ENCODE peak calls at places on chromosomes 13 and 19, in nine cellular contexts. One of them, this sample, is unnamed.

GRCh38 chr19:49342291-49342721 is 7.1 kb downstream of the CD37 start:
- DNase-seq in iris pigment epithelial cell: no peak
- DNase-seq in AG04449: no peak
- DNase-seq in EL: no peak
- DNase-seq in GM23338: no peak
- DNase-seq in EH: no peak
- DNase-seq in NCI-H2029: no peak
- DNase-seq in activated CD8-positive, alpha-beta memory T cell treated with anti-CD3 and anti-CD28 coated beads for 24 hours: no peak
- DNase-seq in coronary artery: peak; percentile 62
- DNase-seq in this sample: no peak

GRCh38 chr19:44741258-44741731 is 7.2 kb upstream of the BCL3 start:
- DNase-seq in iris pigment epithelial cell: no peak
- DNase-seq in AG04449: no peak
- DNase-seq in EL: no peak
- DNase-seq in GM23338: no peak
- DNase-seq in EH: no peak
- DNase-seq in NCI-H2029: no peak
- DNase-seq in activated CD8-positive, alpha-beta memory T cell treated with anti-CD3 and anti-CD28 coated beads for 24 hours: no peak
- DNase-seq in coronary artery: no peak
- DNase-seq in this sample: peak; percentile 53

GRCh38 chr19:44671400-44671799 is at the start of gene CEACAM19:
- DNase-seq in iris pigment epithelial cell: no peak
- DNase-seq in AG04449: no peak
- DNase-seq in EL: no peak
- DNase-seq in GM23338: no peak
- DNase-seq in EH: no peak
- DNase-seq in NCI-H2029: no peak
- DNase-seq in activated CD8-positive, alpha-beta memory T cell treated with anti-CD3 and anti-CD28 coated beads for 24 hours: no peak
- DNase-seq in coronary artery: no peak
- DNase-seq in this sample: no peak

GRCh38 chr19:15464394-15465385 is at the start of gene RASAL3:
- DNase-seq in iris pigment epithelial cell: peak; percentile 63
- DNase-seq in AG04449: no peak
- DNase-seq in EL: no peak
- DNase-seq in GM23338: peak; percentile 49
- DNase-seq in EH: no peak
- DNase-seq in NCI-H2029: no peak
- DNase-seq in activated CD8-positive, alpha-beta memory T cell treated with anti-CD3 and anti-CD28 coated beads for 24 hours: peak; percentile 85
- DNase-seq in coronary artery: no peak
- DNase-seq in this sample: no peak

GRCh38 chr19:16495982-16496612 is at the start of the genes C19orf44 and CALR3:
- DNase-seq in iris pigment epithelial cell: peak; percentile 99
- DNase-seq in AG04449: peak; percentile 83
- DNase-seq in EL: peak; percentile 99
- DNase-seq in GM23338: peak; percentile 99
- DNase-seq in EH: peak; percentile 99
- DNase-seq in NCI-H2029: peak; percentile 99
- DNase-seq in activated CD8-positive, alpha-beta memory T cell treated with anti-CD3 and anti-CD28 coated beads for 24 hours: peak; percentile 97
- DNase-seq in coronary artery: peak; percentile 99
- DNase-seq in this sample: peak; percentile 100

GRCh38 chr13:111505175-111505777 is 184.8 kb downstream of the TEX29 start:
- DNase-seq in iris pigment epithelial cell: no peak
- DNase-seq in AG04449: no peak
- DNase-seq in EL: no peak
- DNase-seq in GM23338: peak; percentile 90
- DNase-seq in EH: no peak
- DNase-seq in NCI-H2029: no peak
- DNase-seq in activated CD8-positive, alpha-beta memory T cell treated with anti-CD3 and anti-CD28 coated beads for 24 hours: no peak
- DNase-seq in coronary artery: no peak
- DNase-seq in this sample: peak; percentile 15

GRCh38 chr13:75445717-75446529 is 36.0 kb downstream of the TBC1D4 start:
- DNase-seq in iris pigment epithelial cell: peak; percentile 68
- DNase-seq in AG04449: no peak
- DNase-seq in EL: peak; percentile 38
- DNase-seq in GM23338: no peak
- DNase-seq in EH: peak; percentile 13
- DNase-seq in NCI-H2029: no peak
- DNase-seq in activated CD8-positive, alpha-beta memory T cell treated with anti-CD3 and anti-CD28 coated beads for 24 hours: no peak
- DNase-seq in coronary artery: no peak
- DNase-seq in this sample: peak; percentile 59

GRCh38 chr13:110173247-110173818 is 133.6 kb downstream of the COL4A1 start:
- DNase-seq in iris pigment epithelial cell: peak; percentile 25
- DNase-seq in AG04449: no peak
- DNase-seq in EL: no peak
- DNase-seq in GM23338: no peak
- DNase-seq in EH: peak; percentile 31
- DNase-seq in NCI-H2029: no peak
- DNase-seq in activated CD8-positive, alpha-beta memory T cell treated with anti-CD3 and anti-CD28 coated beads for 24 hours: no peak
- DNase-seq in coronary artery: no peak
- DNase-seq in this sample: peak; percentile 18

GRCh38 chr19:39937094-39937493 is 2.7 kb upstream of the FCGBP start:
- DNase-seq in iris pigment epithelial cell: no peak
- DNase-seq in AG04449: no peak
- DNase-seq in EL: no peak
- DNase-seq in GM23338: no peak
- DNase-seq in EH: no peak
- DNase-seq in NCI-H2029: no peak
- DNase-seq in activated CD8-positive, alpha-beta memory T cell treated with anti-CD3 and anti-CD28 coated beads for 24 hours: peak; percentile 73
- DNase-seq in coronary artery: no peak
- DNase-seq in this sample: no peak

GRCh38 chr13:78608705-78609463 is 5.5 kb upstream of the POU4F1 start:
- DNase-seq in iris pigment epithelial cell: no peak
- DNase-seq in AG04449: no peak
- DNase-seq in EL: no peak
- DNase-seq in GM23338: peak; percentile 54
- DNase-seq in EH: no peak
- DNase-seq in NCI-H2029: no peak
- DNase-seq in activated CD8-positive, alpha-beta memory T cell treated with anti-CD3 and anti-CD28 coated beads for 24 hours: no peak
- DNase-seq in coronary artery: no peak
- DNase-seq in this sample: peak; percentile 42

GRCh38 chr13:41652735-41653361 is 195.5 kb downstream of the RGCC start:
- DNase-seq in iris pigment epithelial cell: peak; percentile 74
- DNase-seq in AG04449: no peak
- DNase-seq in EL: peak; percentile 50
- DNase-seq in GM23338: peak; percentile 52
- DNase-seq in EH: peak; percentile 72
- DNase-seq in NCI-H2029: no peak
- DNase-seq in activated CD8-positive, alpha-beta memory T cell treated with anti-CD3 and anti-CD28 coated beads for 24 hours: no peak
- DNase-seq in coronary artery: no peak
- DNase-seq in this sample: peak; percentile 80

GRCh38 chr13:109794095-109794494 is 7.7 kb upstream of the IRS2 start:
- DNase-seq in iris pigment epithelial cell: no peak
- DNase-seq in AG04449: no peak
- DNase-seq in EL: no peak
- DNase-seq in GM23338: peak; percentile 50
- DNase-seq in EH: no peak
- DNase-seq in NCI-H2029: no peak
- DNase-seq in activated CD8-positive, alpha-beta memory T cell treated with anti-CD3 and anti-CD28 coated beads for 24 hours: no peak
- DNase-seq in coronary artery: no peak
- DNase-seq in this sample: no peak

GRCh38 chr13:84430015-84430414 is 547.7 kb upstream of the SLITRK1 start:
- DNase-seq in iris pigment epithelial cell: peak; percentile 72
- DNase-seq in AG04449: peak; percentile 90
- DNase-seq in EL: peak; percentile 83
- DNase-seq in GM23338: no peak
- DNase-seq in EH: peak; percentile 90
- DNase-seq in NCI-H2029: no peak
- DNase-seq in activated CD8-positive, alpha-beta memory T cell treated with anti-CD3 and anti-CD28 coated beads for 24 hours: no peak
- DNase-seq in coronary artery: no peak
- DNase-seq in this sample: peak; percentile 28

GRCh38 chr13:22024381-22024994 is 353.6 kb downstream of the FGF9 start:
- DNase-seq in iris pigment epithelial cell: no peak
- DNase-seq in AG04449: no peak
- DNase-seq in EL: no peak
- DNase-seq in GM23338: no peak
- DNase-seq in EH: no peak
- DNase-seq in NCI-H2029: no peak
- DNase-seq in activated CD8-positive, alpha-beta memory T cell treated with anti-CD3 and anti-CD28 coated beads for 24 hours: no peak
- DNase-seq in coronary artery: no peak
- DNase-seq in this sample: no peak

GRCh38 chr13:28531195-28531955 is 36.4 kb upstream of the FLT1 start:
- DNase-seq in iris pigment epithelial cell: no peak
- DNase-seq in AG04449: no peak
- DNase-seq in EL: peak; percentile 70
- DNase-seq in GM23338: peak; percentile 89
- DNase-seq in EH: peak; percentile 83
- DNase-seq in NCI-H2029: no peak
- DNase-seq in activated CD8-positive, alpha-beta memory T cell treated with anti-CD3 and anti-CD28 coated beads for 24 hours: no peak
- DNase-seq in coronary artery: no peak
- DNase-seq in this sample: peak; percentile 64

GRCh38 chr13:63517376-63517775 is 2101.7 kb upstream of the PCDH20 start:
- DNase-seq in iris pigment epithelial cell: peak; percentile 68
- DNase-seq in AG04449: peak; percentile 5
- DNase-seq in EL: peak; percentile 12
- DNase-seq in GM23338: no peak
- DNase-seq in EH: peak; percentile 65
- DNase-seq in NCI-H2029: no peak
- DNase-seq in activated CD8-positive, alpha-beta memory T cell treated with anti-CD3 and anti-CD28 coated beads for 24 hours: no peak
- DNase-seq in coronary artery: no peak
- DNase-seq in this sample: no peak

GRCh38 chr13:75762066-75762937 is 126.2 kb downstream of the LMO7 start:
- DNase-seq in iris pigment epithelial cell: peak; percentile 63
- DNase-seq in AG04449: no peak
- DNase-seq in EL: no peak
- DNase-seq in GM23338: no peak
- DNase-seq in EH: no peak
- DNase-seq in NCI-H2029: no peak
- DNase-seq in activated CD8-positive, alpha-beta memory T cell treated with anti-CD3 and anti-CD28 coated beads for 24 hours: peak; percentile 60
- DNase-seq in coronary artery: no peak
- DNase-seq in this sample: peak; percentile 73

GRCh38 chr19:51708811-51709210 is 15.0 kb downstream of the HAS1 start:
- DNase-seq in iris pigment epithelial cell: no peak
- DNase-seq in AG04449: no peak
- DNase-seq in EL: no peak
- DNase-seq in GM23338: no peak
- DNase-seq in EH: no peak
- DNase-seq in NCI-H2029: no peak
- DNase-seq in activated CD8-positive, alpha-beta memory T cell treated with anti-CD3 and anti-CD28 coated beads for 24 hours: no peak
- DNase-seq in coronary artery: no peak
- DNase-seq in this sample: no peak

GRCh38 chr19:41951686-41952172 is 7.4 kb downstream of the RABAC1 start:
- DNase-seq in iris pigment epithelial cell: peak; percentile 59
- DNase-seq in AG04449: no peak
- DNase-seq in EL: peak; percentile 74
- DNase-seq in GM23338: peak; percentile 94
- DNase-seq in EH: peak; percentile 73
- DNase-seq in NCI-H2029: peak; percentile 47
- DNase-seq in activated CD8-positive, alpha-beta memory T cell treated with anti-CD3 and anti-CD28 coated beads for 24 hours: peak; percentile 99
- DNase-seq in coronary artery: no peak
- DNase-seq in this sample: peak; percentile 59

GRCh38 chr19:18435848-18436631 is 1.9 kb downstream of the ISYNA1 start:
- DNase-seq in iris pigment epithelial cell: no peak
- DNase-seq in AG04449: no peak
- DNase-seq in EL: no peak
- DNase-seq in GM23338: no peak
- DNase-seq in EH: no peak
- DNase-seq in NCI-H2029: no peak
- DNase-seq in activated CD8-positive, alpha-beta memory T cell treated with anti-CD3 and anti-CD28 coated beads for 24 hours: no peak
- DNase-seq in coronary artery: no peak
- DNase-seq in this sample: peak; percentile 19

GRCh38 chr19:37466798-37467607 is at the start of gene ZNF569:
- DNase-seq in iris pigment epithelial cell: peak; percentile 97
- DNase-seq in AG04449: peak; percentile 72
- DNase-seq in EL: peak; percentile 92
- DNase-seq in GM23338: peak; percentile 97
- DNase-seq in EH: peak; percentile 92
- DNase-seq in NCI-H2029: peak; percentile 96
- DNase-seq in activated CD8-positive, alpha-beta memory T cell treated with anti-CD3 and anti-CD28 coated beads for 24 hours: peak; percentile 93
- DNase-seq in coronary artery: peak; percentile 91
- DNase-seq in this sample: peak; percentile 96

GRCh38 chr13:101146101-101146898 is 270.0 kb downstream of the NALCN start:
- DNase-seq in iris pigment epithelial cell: no peak
- DNase-seq in AG04449: no peak
- DNase-seq in EL: no peak
- DNase-seq in GM23338: no peak
- DNase-seq in EH: no peak
- DNase-seq in NCI-H2029: no peak
- DNase-seq in activated CD8-positive, alpha-beta memory T cell treated with anti-CD3 and anti-CD28 coated beads for 24 hours: no peak
- DNase-seq in coronary artery: no peak
- DNase-seq in this sample: no peak

GRCh38 chr19:43700368-43701015 is 15.4 kb upstream of the IRGC start:
- DNase-seq in iris pigment epithelial cell: peak; percentile 85
- DNase-seq in AG04449: peak; percentile 9
- DNase-seq in EL: peak; percentile 85
- DNase-seq in GM23338: no peak
- DNase-seq in EH: peak; percentile 83
- DNase-seq in NCI-H2029: peak; percentile 25
- DNase-seq in activated CD8-positive, alpha-beta memory T cell treated with anti-CD3 and anti-CD28 coated beads for 24 hours: peak; percentile 59
- DNase-seq in coronary artery: no peak
- DNase-seq in this sample: peak; percentile 91

GRCh38 chr19:17648786-17649185 is 39.4 kb downstream of the UNC13A start:
- DNase-seq in iris pigment epithelial cell: no peak
- DNase-seq in AG04449: no peak
- DNase-seq in EL: no peak
- DNase-seq in GM23338: no peak
- DNase-seq in EH: no peak
- DNase-seq in NCI-H2029: no peak
- DNase-seq in activated CD8-positive, alpha-beta memory T cell treated with anti-CD3 and anti-CD28 coated beads for 24 hours: no peak
- DNase-seq in coronary artery: no peak
- DNase-seq in this sample: no peak